ENCODE peak calls at places on chromosomes 11 and 22, in six cellular contexts. C, H, G, V, D and E are unnamed samples.

GRCh38 chr22:17271711-17272451 is 52.6 kb upstream of the ADA2 start:
- DNase-seq in D (no peak), H (no peak), C (no peak), G (no peak), V (no peak), E (no peak)

GRCh38 chr11:116533186-116533825 is 239.5 kb downstream of the BUD13 start:
- DNase-seq in H (no peak), D (no peak), C (peak; percentile 72), V (no peak), G (peak; percentile 33), E (no peak)

GRCh38 chr22:36352775-36353507 is 34.8 kb downstream of the MYH9 start:
- DNase-seq in C (no peak), V (no peak), D (no peak), G (no peak), H (peak; percentile 62), E (no peak)

GRCh38 chr11:1925373-1926155 is 6.1 kb downstream of the TNNT3 start:
- DNase-seq in G (no peak), H (no peak), D (no peak), V (no peak), C (no peak), E (no peak)

GRCh38 chr11:65366340-65366773 is 11.8 kb downstream of the TIGD3 start:
- DNase-seq in V (peak; percentile 84), G (no peak), C (peak; percentile 87), H (no peak), D (peak; percentile 81), E (peak; percentile 43)

GRCh38 chr11:111353776-111354600 is 25.1 kb downstream of the POU2AF1 start:
- DNase-seq in G (no peak), C (no peak), V (no peak), D (no peak), H (no peak), E (no peak)

GRCh38 chr11:114610984-114611944 is 15.7 kb upstream of the NXPE4 start:
- DNase-seq in C (no peak), V (no peak), H (no peak), D (no peak), G (no peak), E (no peak)

GRCh38 chr22:29043906-29044575 is 17.6 kb downstream of the C22orf31 start:
- DNase-seq in D (no peak), V (no peak), G (no peak), H (no peak), C (no peak), E (no peak)

GRCh38 chr22:26709617-26710390 is 52.4 kb downstream of the MIAT start:
- DNase-seq in D (no peak), V (no peak), C (no peak), H (no peak), G (no peak), E (no peak)

GRCh38 chr11:134543144-134544044 is 131.4 kb upstream of the B3GAT1 start:
- DNase-seq in G (no peak), V (no peak), C (no peak), D (no peak), H (no peak), E (no peak)

GRCh38 chr11:15038963-15039362 is 34.4 kb upstream of the CALCB start:
- DNase-seq in H (peak; percentile 9), C (no peak), D (no peak), V (no peak), G (no peak), E (no peak)

GRCh38 chr11:15907806-15908205 is 448.5 kb downstream of the SOX6 start:
- DNase-seq in G (no peak), V (no peak), H (no peak), C (no peak), D (no peak), E (no peak)

GRCh38 chr11:111312076-111312475 is 13.7 kb downstream of the POU2AF3 start:
- DNase-seq in C (no peak), V (no peak), H (no peak), G (no peak), D (no peak), E (no peak)

GRCh38 chr11:24422371-24422770 is 74.5 kb upstream of the LUZP2 start:
- DNase-seq in V (no peak), D (no peak), G (no peak), H (no peak), C (no peak), E (no peak)